ENCODE peak calls at places on chromosomes 6 and 20, in five cellular contexts. O, F, A, B and D are unnamed samples.

GRCh38 chr20:3042621-3043020 is 801 bp upstream of the GNRH2 start:
- DNase-seq in A (no peak), O (no peak), F (no peak), B (no peak), D (no peak)

GRCh38 chr6:88263591-88263990 is 97.4 kb upstream of the CNR1 start:
- DNase-seq in F (no peak), A (no peak), O (no peak), B (no peak), D (no peak)

GRCh38 chr6:27871919-27872633 is 40.1 kb downstream of the OR2B2 start:
- DNase-seq in F (peak; percentile 54), A (peak; percentile 99), O (no peak), B (no peak), D (peak; percentile 52)

GRCh38 chr6:155263373-155264063 is at the start of gene CLDN20:
- DNase-seq in O (no peak), B (no peak), A (no peak), F (no peak), D (no peak)

GRCh38 chr6:3261518-3261820 is 2.7 kb downstream of the PSMG4 start:
- DNase-seq in A (no peak), O (no peak), F (no peak), B (no peak), D (no peak)

GRCh38 chr20:25215521-25215920 is 20.0 kb downstream of the ENTPD6 start:
- DNase-seq in A (no peak), O (no peak), B (no peak), F (no peak), D (no peak)

GRCh38 chr20:5654557-5654956 is 95.6 kb upstream of the SHLD1 start:
- DNase-seq in O (peak; percentile 93), A (no peak), F (no peak), B (peak; percentile 28), D (no peak)

GRCh38 chr6:43698584-43699349 is 11.2 kb upstream of the MRPS18A start:
- DNase-seq in B (no peak), F (no peak), O (no peak), A (no peak), D (no peak)

GRCh38 chr20:19976595-19977372 is 40.4 kb upstream of the NAA20 start:
- DNase-seq in A (no peak), O (peak; percentile 90), F (no peak), B (no peak), D (no peak)

GRCh38 chr6:5540375-5540774 is 279.1 kb downstream of the FARS2 start:
- DNase-seq in B (no peak), F (no peak), O (no peak), A (no peak), D (no peak)

GRCh38 chr6:136921936-136922679 is at the start of gene SLC35D3:
- DNase-seq in O (no peak), A (no peak), B (no peak), F (peak; percentile 54), D (peak; percentile 42)

GRCh38 chr20:40493071-40493470 is 196.0 kb downstream of the MAFB start:
- DNase-seq in A (no peak), O (no peak), F (no peak), B (no peak), D (no peak)

GRCh38 chr20:51750037-51750769 is 18.0 kb downstream of the ATP9A start:
- DNase-seq in B (no peak), F (no peak), A (no peak), O (peak; percentile 96), D (no peak)

GRCh38 chr20:50670126-50670862 is 21.0 kb downstream of the RIPOR3 start:
- DNase-seq in B (no peak), O (peak; percentile 89), F (no peak), A (no peak), D (no peak)

GRCh38 chr6:170449835-170450753 is 103.0 kb downstream of the PSMB1 start:
- DNase-seq in B (no peak), A (no peak), O (no peak), F (no peak), D (no peak)

GRCh38 chr20:62977613-62978558 is 25.4 kb downstream of the SLC17A9 start:
- DNase-seq in A (peak; percentile 71), B (no peak), O (no peak), F (peak; percentile 79), D (peak; percentile 78)
- TF ChIP-seq TAF1 in A (no peak), B (no peak), O (no peak), F (peak; percentile 31), D (peak; percentile 47)

GRCh38 chr6:14212632-14213031 is 95.1 kb downstream of the CD83 start:
- DNase-seq in B (no peak), A (no peak), F (no peak), O (no peak), D (no peak)
- TF ChIP-seq POLR2A in B (no peak), A (no peak), F (no peak), O (no peak), D (no peak)

GRCh38 chr6:134826889-134827737 is 122.8 kb downstream of the ALDH8A1 start:
- DNase-seq in A (no peak), B (no peak), F (no peak), O (no peak), D (no peak)
- TF ChIP-seq POLR2AphosphoS5 in A (no peak), B (no peak), F (no peak), O (no peak), D (no peak)

GRCh38 chr6:80938131-80938530 is 814.4 kb downstream of the TENT5A start:
- DNase-seq in B (no peak), F (no peak), O (no peak), A (no peak), D (no peak)

DNA sequence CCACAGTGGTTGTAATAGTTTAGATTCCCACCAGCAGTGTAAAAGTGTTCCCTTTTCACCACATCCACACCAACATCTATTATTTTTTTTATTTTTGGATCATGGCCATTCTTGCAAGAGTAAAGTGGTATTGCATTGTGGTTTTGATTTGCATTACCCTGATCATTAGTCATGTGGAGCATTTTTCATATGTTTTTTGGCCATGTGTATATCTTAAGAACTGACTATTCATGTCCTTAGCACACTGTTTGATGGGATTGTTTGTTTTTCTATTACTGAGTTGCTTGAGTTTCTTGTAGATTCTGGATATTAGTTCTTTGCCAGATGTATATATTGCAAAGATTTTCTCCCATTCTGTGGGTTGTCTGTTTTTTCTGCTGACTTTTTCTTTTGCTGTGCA is 820.1 kb downstream of the TENT5A start:
- DNase-seq in A (no peak), O (no peak), F (no peak), B (no peak), D (no peak)
- TF ChIP-seq TAF1 in A (no peak), O (no peak), F (no peak), B (no peak), D (no peak)

GRCh38 chr20:62577447-62577846 is 64.9 kb upstream of the SLCO4A1 start:
- DNase-seq in F (no peak), B (no peak), A (no peak), O (no peak), D (no peak)
- TF ChIP-seq POLR2A in F (no peak), B (no peak), A (no peak), O (no peak), D (no peak)

GRCh38 chr20:62922451-62922921 is 3.8 kb downstream of the DIDO1 start:
- DNase-seq in B (no peak), F (no peak), A (no peak), O (no peak), D (no peak)
- TF ChIP-seq POLR2AphosphoS5 in B (no peak), F (no peak), A (no peak), O (no peak), D (no peak)

DNA sequence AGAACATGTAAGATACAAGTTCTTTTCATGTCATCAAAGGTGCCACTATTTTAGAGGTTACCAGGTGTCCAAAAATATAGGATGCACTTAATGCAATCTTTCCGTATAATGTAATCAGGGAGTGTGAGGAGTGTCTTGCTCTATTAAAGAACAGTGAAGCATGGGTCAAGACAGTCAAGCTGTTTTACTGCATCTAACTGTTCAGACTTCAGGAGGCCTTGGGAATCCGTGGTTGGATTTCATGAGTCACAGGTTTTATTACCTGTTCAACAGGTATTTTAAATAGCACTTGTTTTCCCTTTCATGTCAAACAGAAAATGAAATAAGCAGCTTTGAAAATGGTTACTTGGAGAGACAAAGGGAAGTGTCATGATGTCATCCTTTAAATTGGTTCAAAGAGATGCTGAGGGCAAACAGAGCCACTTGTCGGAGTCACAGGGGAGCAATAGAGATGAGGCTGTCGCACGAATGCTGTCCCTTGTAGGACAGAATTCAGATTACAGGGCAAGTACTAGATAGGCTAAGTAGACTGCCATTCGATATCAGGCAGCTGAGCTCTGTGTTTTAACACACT is 621.5 kb downstream of the QKI start:
- DNase-seq in O (no peak), F (no peak), B (no peak), A (no peak), D (no peak)
- TF ChIP-seq TAF1 in O (no peak), F (no peak), B (no peak), A (no peak), D (no peak)

DNA sequence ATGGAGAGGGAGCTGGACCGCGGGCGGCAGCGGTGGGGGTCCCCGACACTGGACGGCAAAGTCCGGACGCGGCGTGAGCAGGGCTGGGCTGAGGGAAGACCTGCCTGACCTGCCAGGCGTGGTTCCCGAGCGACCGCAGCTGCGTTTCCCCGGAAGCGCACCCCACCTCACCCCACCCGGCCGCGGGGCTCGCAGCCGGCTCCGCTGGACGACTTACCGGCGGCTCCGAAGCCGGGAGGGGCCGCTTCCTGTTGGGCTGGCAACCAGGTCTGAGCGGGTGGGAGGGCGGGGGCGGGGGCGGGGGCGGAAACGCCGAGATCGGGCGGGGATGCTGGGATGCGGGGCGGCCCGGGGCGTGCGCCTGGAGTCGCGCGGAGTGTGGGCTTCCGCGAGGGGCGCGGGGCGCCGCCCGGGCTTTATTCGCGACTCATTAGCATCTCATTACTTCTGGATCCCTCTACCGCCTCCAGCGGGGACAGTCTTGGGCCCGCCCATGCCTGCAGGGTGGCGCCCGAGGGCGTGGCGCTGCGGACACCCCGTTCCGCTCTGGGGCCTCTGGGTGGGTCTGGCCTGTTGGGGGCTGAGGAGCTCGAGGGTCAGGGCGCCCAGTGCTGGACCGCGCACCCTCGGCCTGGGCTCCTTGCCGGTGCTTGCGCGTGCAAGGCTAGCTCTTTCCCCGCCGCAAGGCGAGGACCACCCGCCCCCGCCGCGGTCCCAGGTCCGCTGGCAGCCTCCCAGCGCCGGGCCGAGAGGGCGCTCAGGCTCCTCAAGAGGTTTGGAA is at the start of gene MICAL1:
- DNase-seq in A (peak; percentile 45), B (peak; percentile 87), O (peak; percentile 30), F (peak; percentile 76), D (peak; percentile 74)
- TF ChIP-seq POLR2A in A (peak; percentile 82), B (peak; percentile 55), O (peak; percentile 35), F (peak; percentile 51), D (peak; percentile 79)

GRCh38 chr6:7910654-7911344 is at the start of gene TXNDC5:
- DNase-seq in F (peak; percentile 76), O (peak; percentile 60), A (no peak), B (peak; percentile 93), D (peak; percentile 77)

GRCh38 chr6:7911345-7911725 is 747 bp upstream of the TXNDC5 start:
- DNase-seq in B (no peak), O (no peak), A (no peak), F (no peak), D (no peak)

GRCh38 chr6:7910298-7910653 is 312 bp downstream of the TXNDC5 start:
- DNase-seq in F (peak; percentile 41), A (no peak), O (no peak), B (no peak), D (no peak)

GRCh38 chr6:7912736-7913517 is 2.3 kb upstream of the TXNDC5 start:
- DNase-seq in O (no peak), B (peak; percentile 76), F (no peak), A (no peak), D (no peak)

DNA sequence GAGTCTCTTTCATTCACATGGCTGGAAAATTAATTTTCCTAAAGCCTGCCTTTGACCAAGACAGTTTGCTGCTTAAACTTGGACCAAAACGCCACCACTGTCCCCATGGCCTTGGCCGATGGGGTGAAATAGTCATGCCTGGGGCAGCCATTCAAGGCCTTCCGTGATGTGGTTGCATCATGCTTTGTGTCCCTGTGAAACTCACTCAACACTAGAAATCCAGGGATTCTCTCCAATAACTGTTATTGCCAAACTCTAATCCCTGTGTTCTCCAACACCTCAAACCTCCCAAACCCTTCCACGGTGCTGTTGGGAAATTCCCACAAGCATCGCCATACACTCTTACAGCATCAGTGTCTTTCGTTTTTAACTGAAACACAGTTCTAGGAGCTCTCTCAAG is 1.4 kb upstream of the TXNDC5 start:
- DNase-seq in O (no peak), A (no peak), B (no peak), F (no peak), D (no peak)
- TF ChIP-seq POLR2AphosphoS5 in O (no peak), A (no peak), B (no peak), F (no peak), D (no peak)